ENCODE peak calls at places on chromosomes 6 and 20, in five cellular contexts. Q is CD8-positive, alpha-beta T cell; S is mesendoderm; G is heart right ventricle; K is left lung. F is an unnamed sample.

GRCh38 chr6:64258302-64258701 is 622.7 kb downstream of the PHF3 start:
- DNase-seq in Q (no peak), S (no peak), G (no peak), K (no peak), F (no peak)

GRCh38 chr6:76000629-76001028 is 71.8 kb downstream of the IMPG1 start:
- DNase-seq in Q (no peak), S (no peak), G (no peak), K (no peak), F (no peak)

GRCh38 chr6:140050232-140050995 is 676.0 kb upstream of the CITED2 start:
- DNase-seq in Q (no peak), S (peak; percentile 10), G (no peak), K (no peak), F (no peak)

GRCh38 chr6:134537146-134537555 is 219.2 kb upstream of the SGK1 start:
- DNase-seq in Q (no peak), S (peak; percentile 71), G (no peak), K (no peak), F (no peak)

GRCh38 chr6:39005774-39006173 is 42.8 kb upstream of the GLP1R start:
- DNase-seq in Q (no peak), S (no peak), G (no peak), K (no peak), F (no peak)

GRCh38 chr20:44501448-44501847 is 20.4 kb downstream of the SERINC3 start:
- DNase-seq in Q (no peak), S (no peak), G (no peak), K (no peak), F (no peak)

GRCh38 chr20:46021361-46022359 is 7.4 kb upstream of the SLC12A5 start:
- DNase-seq in Q (peak; percentile 49), S (peak; percentile 98), G (no peak), K (no peak), F (no peak)

GRCh38 chr6:28542440-28543293 is 17.0 kb downstream of the GPX5 start:
- DNase-seq in Q (peak; percentile 47), S (peak; percentile 99), G (no peak), K (peak; percentile 44), F (no peak)

GRCh38 chr6:88238065-88238464 is 71.9 kb upstream of the CNR1 start:
- DNase-seq in Q (no peak), S (peak; percentile 74), G (no peak), K (no peak), F (no peak)

GRCh38 chr6:113879186-113880096 is 22.3 kb downstream of the MARCKS start:
- DNase-seq in Q (no peak), S (peak; percentile 84), G (no peak), K (peak; percentile 36), F (peak; percentile 39)

GRCh38 chr6:156160007-156160787 is 617.0 kb upstream of the ARID1B start:
- DNase-seq in Q (no peak), S (no peak), G (no peak), K (no peak), F (no peak)

GRCh38 chr6:13729891-13730290 is 18.3 kb upstream of the RANBP9 start:
- DNase-seq in Q (no peak), S (no peak), G (no peak), K (no peak), F (no peak)

GRCh38 chr20:31721408-31722332 is 998 bp downstream of the BCL2L1 start:
- DNase-seq in Q (no peak), S (no peak), G (peak; percentile 40), K (peak; percentile 37), F (peak; percentile 75)

GRCh38 chr6:45438849-45439406 is 61.2 kb upstream of the SUPT3H start:
- DNase-seq in Q (no peak), S (no peak), G (no peak), K (no peak), F (no peak)

GRCh38 chr6:142874676-142875075 is 70.3 kb downstream of the HIVEP2 start:
- DNase-seq in Q (no peak), S (peak; percentile 93), G (no peak), K (no peak), F (no peak)

GRCh38 chr6:142868917-142869316 is 76.1 kb downstream of the HIVEP2 start:
- DNase-seq in Q (no peak), S (peak; percentile 63), G (no peak), K (no peak), F (no peak)

GRCh38 chr6:142871910-142872331 is 73.1 kb downstream of the HIVEP2 start:
- DNase-seq in Q (peak; percentile 49), S (no peak), G (no peak), K (no peak), F (no peak)

GRCh38 chr6:142870787-142871371 is 74.1 kb downstream of the HIVEP2 start:
- DNase-seq in Q (no peak), S (no peak), G (no peak), K (no peak), F (no peak)

DNA sequence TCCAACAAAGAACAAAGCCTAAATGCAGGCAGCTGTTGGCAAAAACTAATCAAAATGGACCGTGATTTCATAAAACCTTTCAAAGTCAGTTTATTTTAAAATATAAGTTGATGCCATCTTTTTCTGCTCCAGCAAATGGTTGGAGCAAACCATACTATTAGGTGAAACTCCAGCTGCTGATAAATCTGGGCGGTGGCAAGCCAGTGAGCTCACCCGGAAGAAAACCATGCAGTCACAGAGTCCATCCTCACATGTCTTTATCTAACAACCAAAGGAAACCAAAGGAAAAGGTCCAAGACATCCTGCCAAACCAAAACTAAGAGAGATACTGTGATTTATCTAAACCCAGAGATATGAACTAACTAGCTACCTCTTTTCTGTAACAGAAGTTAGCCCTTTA is 72.6 kb downstream of the HIVEP2 start:
- DNase-seq in Q (no peak), S (no peak), G (no peak), K (no peak), F (no peak)
- H3K27ac ChIP-seq in Q (peak overlapping the region; percentile 25), S (no peak overlapping the region), G (peak overlapping the region; percentile 72), K (peak overlapping the region; percentile 49), F (peak overlapping the region; percentile 48)

GRCh38 chr20:3760980-3761379 is 6.6 kb downstream of the ADISSP start:
- DNase-seq in Q (no peak), S (no peak), G (no peak), K (no peak), F (no peak)

GRCh38 chr20:3759884-3760283 is 7.7 kb downstream of the ADISSP start:
- DNase-seq in Q (no peak), S (no peak), G (no peak), K (no peak), F (no peak)

GRCh38 chr20:3755814-3756480 is 11.6 kb downstream of the ADISSP start:
- DNase-seq in Q (no peak), S (no peak), G (no peak), K (no peak), F (no peak)

GRCh38 chr20:3758566-3758965 is 9.0 kb downstream of the ADISSP start:
- DNase-seq in Q (no peak), S (no peak), G (peak; percentile 51), K (no peak), F (no peak)

DNA sequence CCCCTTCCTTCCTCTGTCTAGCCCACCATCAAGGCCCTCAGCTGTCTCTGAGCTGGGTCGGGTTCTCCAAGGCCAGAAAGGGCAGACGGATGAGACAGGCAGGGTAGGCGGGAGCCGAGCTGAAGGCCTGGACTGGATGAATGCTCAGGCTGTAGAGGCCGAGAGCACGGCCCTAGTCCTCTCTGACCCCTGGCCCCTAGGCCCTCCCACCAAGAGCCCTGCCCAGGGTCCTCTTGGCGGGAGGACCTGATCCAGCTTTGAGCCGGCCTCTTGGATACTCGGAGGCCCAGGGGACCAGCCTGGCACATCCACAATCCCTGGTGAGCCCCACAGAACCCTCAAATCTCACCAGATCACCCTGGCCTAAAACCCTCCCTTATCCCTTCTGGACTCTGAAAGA is 8.2 kb downstream of the ADISSP start:
- DNase-seq in Q (no peak), S (no peak), G (no peak), K (no peak), F (no peak)
- H3K27ac ChIP-seq in Q (no peak overlapping the region), S (no peak overlapping the region), G (peak overlapping the region; percentile 53), K (no peak overlapping the region), F (no peak overlapping the region)

GRCh38 chr6:1388927-1389790 is at the start of gene FOXF2:
- DNase-seq in Q (no peak), S (peak; percentile 73), G (no peak), K (no peak), F (no peak)

GRCh38 chr6:1391692-1392309 is 2.4 kb downstream of the FOXF2 start:
- DNase-seq in Q (no peak), S (no peak), G (no peak), K (no peak), F (no peak)

GRCh38 chr6:1390805-1391511 is 1.6 kb downstream of the FOXF2 start:
- DNase-seq in Q (no peak), S (peak; percentile 76), G (no peak), K (no peak), F (no peak)

GRCh38 chr6:1389791-1390070 is 355 bp downstream of the FOXF2 start:
- DNase-seq in Q (no peak), S (no peak), G (no peak), K (no peak), F (no peak)

DNA sequence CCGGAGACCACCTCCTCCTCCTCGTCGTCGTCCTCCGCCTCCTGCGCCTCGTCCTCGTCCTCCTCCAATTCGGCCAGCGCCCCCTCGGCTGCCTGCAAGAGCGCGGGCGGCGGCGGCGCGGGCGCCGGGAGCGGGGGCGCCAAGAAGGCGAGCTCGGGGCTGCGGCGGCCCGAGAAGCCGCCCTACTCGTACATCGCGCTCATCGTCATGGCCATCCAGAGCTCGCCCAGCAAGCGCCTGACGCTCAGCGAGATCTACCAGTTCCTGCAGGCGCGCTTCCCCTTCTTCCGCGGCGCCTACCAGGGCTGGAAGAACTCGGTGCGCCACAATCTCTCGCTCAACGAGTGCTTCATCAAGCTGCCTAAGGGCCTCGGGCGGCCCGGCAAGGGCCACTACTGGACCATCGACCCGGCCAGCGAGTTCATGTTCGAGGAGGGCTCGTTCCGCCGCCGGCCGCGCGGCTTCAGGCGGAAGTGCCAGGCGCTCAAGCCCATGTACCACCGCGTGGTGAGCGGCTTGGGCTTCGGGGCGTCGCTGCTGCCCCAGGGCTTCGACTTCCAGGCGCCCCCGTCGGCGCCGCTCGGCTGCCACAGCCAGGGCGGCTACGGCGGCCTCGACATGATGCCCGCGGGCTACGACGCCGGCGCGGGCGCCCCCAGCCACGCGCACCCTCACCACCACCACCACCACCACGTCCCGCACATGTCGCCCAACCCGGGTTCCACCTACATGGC is 862 bp downstream of the FOXF2 start:
- DNase-seq in Q (no peak), S (peak; percentile 74), G (no peak), K (no peak), F (no peak)
- H3K27ac ChIP-seq in Q (no peak overlapping the region), S (no peak overlapping the region), G (no peak overlapping the region), K (peak overlapping the region; percentile 61), F (no peak overlapping the region)

GRCh38 chr20:3685341-3685740 is 3.5 kb upstream of the ADAM33 start:
- DNase-seq in Q (no peak), S (no peak), G (no peak), K (no peak), F (no peak)

GRCh38 chr20:3687655-3688054 is 5.8 kb upstream of the ADAM33 start:
- DNase-seq in Q (no peak), S (peak; percentile 74), G (no peak), K (no peak), F (no peak)

GRCh38 chr20:3690413-3690812 is 8.6 kb upstream of the ADAM33 start:
- DNase-seq in Q (no peak), S (no peak), G (no peak), K (no peak), F (no peak)

GRCh38 chr20:3689978-3690377 is 8.2 kb upstream of the ADAM33 start:
- DNase-seq in Q (no peak), S (no peak), G (no peak), K (no peak), F (no peak)

DNA sequence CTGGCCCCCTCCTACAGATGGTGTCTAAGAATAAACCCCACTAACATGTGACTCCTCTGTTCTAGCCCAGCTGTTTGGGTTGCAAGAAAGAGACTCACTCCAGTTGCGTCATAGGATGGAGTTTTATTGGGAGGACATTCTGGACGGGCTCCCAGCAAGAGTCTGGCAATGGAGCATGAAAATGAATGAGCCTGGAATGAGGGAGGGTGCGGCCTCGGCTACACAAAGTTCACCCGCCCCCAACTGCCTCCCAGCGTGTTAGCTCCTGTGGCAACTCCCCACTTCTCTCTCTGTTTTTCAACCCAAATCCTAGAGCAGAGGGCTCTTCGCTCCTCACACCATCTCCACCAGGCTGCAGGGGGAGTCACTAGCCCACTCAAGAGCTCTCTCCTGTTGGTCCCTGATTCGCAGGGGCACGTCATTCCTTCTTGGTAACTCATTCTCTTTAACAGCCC is 5.1 kb upstream of the ADAM33 start:
- DNase-seq in Q (no peak), S (no peak), G (peak; percentile 73), K (peak; percentile 71), F (peak; percentile 92)
- H3K27ac ChIP-seq in Q (no peak overlapping the region), S (no peak overlapping the region), G (peak overlapping the region; percentile 53), K (no peak overlapping the region), F (peak overlapping the region; percentile 65)